ENCODE peak calls at places on chromosomes 16 and 17, in five cellular contexts. G is fibroblast of mammary gland, J is glutamatergic neuron, U is fibroblast of pulmonary artery, I is type B pancreatic cell. M is an unnamed sample.

GRCh38 chr17:78722101-78722761 is 59.8 kb downstream of the CYTH1 start:
- DNase-seq in I (no peak), J (peak; percentile 54), U (no peak), G (no peak), M (no peak)

GRCh38 chr16:80107900-80108299 is 432.9 kb upstream of the DYNLRB2 start:
- DNase-seq in U (no peak), J (no peak), G (peak; percentile 5), I (no peak), M (no peak)

GRCh38 chr17:83076930-83077329 is 2.5 kb upstream of the METRNL start:
- DNase-seq in G (no peak), U (no peak), J (no peak), I (no peak), M (no peak)

GRCh38 chr16:22912654-22913053 is 98.7 kb downstream of the HS3ST2 start:
- DNase-seq in J (no peak), G (no peak), U (no peak), I (no peak), M (no peak)

GRCh38 chr17:72119963-72120877 is 600 bp upstream of the SOX9 start:
- DNase-seq in U (peak; percentile 77), J (peak; percentile 45), I (no peak), G (peak; percentile 76), M (no peak)

GRCh38 chr17:21289902-21290571 is 5.5 kb downstream of the MAP2K3 start:
- DNase-seq in U (no peak), G (no peak), I (no peak), J (no peak), M (no peak)

GRCh38 chr17:51516924-51517323 is 256.6 kb downstream of the UTP18 start:
- DNase-seq in I (no peak), J (no peak), U (no peak), G (no peak), M (no peak)

GRCh38 chr17:75557075-75557851 is 30.3 kb upstream of the MYO15B start:
- DNase-seq in G (peak; percentile 15), J (no peak), I (no peak), U (peak; percentile 21), M (no peak)

GRCh38 chr16:30352488-30353401 is 2.4 kb downstream of the CD2BP2 start:
- DNase-seq in I (no peak), G (no peak), J (no peak), U (no peak), M (no peak)

GRCh38 chr16:22139008-22139407 is 23.3 kb upstream of the SDR42E2 start:
- DNase-seq in I (no peak), G (no peak), U (no peak), J (no peak), M (no peak)

GRCh38 chr17:63454915-63455314 is 8.8 kb upstream of the CYB561 start:
- DNase-seq in J (no peak), G (no peak), I (no peak), U (no peak), M (no peak)

GRCh38 chr16:593807-594206 is 3.9 kb downstream of the RAB40C start:
- DNase-seq in G (no peak), U (no peak), I (no peak), J (no peak), M (no peak)

GRCh38 chr16:75244844-75245758 is 6.3 kb downstream of the BCAR1 start:
- DNase-seq in J (no peak), I (no peak), U (peak; percentile 98), G (peak; percentile 93), M (peak; percentile 94)

GRCh38 chr17:49845210-49845782 is 2.6 kb downstream of the TAC4 start:
- DNase-seq in G (no peak), I (no peak), U (no peak), J (no peak), M (no peak)

GRCh38 chr16:28163699-28164584 is 47.8 kb downstream of the XPO6 start:
- DNase-seq in J (no peak), U (peak; percentile 89), I (no peak), G (peak; percentile 70), M (no peak)

GRCh38 chr17:45291170-45291805 is 25.5 kb downstream of the MAP3K14 start:
- DNase-seq in I (no peak), G (no peak), J (no peak), U (no peak), M (no peak)

GRCh38 chr17:7636192-7636591 is 6.3 kb downstream of the SHBG start:
- DNase-seq in U (no peak), G (no peak), J (no peak), I (no peak), M (no peak)

GRCh38 chr17:7631398-7632380 is 1.8 kb downstream of the SHBG start:
- DNase-seq in G (no peak), U (no peak), J (no peak), I (no peak), M (no peak)

GRCh38 chr17:7632492-7632894 is 2.6 kb downstream of the SHBG start:
- DNase-seq in J (no peak), G (peak; percentile 65), U (peak; percentile 73), I (no peak), M (no peak)

GRCh38 chr17:7633093-7633492 is 3.2 kb downstream of the SHBG start:
- DNase-seq in I (no peak), U (no peak), G (no peak), J (no peak), M (no peak)

DNA sequence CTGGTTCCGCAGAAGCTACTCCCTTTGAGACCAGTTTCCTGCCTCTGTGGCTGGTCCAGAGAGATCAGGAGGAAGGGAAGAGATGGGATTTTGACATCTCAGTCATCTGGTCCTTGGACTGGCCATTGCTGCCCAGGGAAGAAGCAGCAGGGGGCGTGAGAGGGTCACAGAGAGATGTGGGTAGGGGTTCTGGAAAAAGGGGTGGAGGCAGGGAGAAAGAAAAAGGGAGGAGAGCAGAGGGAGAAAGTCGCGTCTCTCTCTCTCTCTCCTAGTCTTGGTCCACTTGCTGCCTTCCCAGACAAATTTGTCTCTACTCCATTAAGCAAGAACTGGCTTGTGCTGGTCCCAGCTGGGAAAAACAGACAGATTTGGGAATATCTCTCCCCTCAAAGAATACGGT is 4.4 kb downstream of the SHBG start:
- DNase-seq in I (no peak), G (peak; percentile 49), J (peak; percentile 90), U (peak; percentile 64), M (no peak)
- TF ChIP-seq CTCF in I (peak; percentile 75), G (peak; percentile 66), J (peak; percentile 57), U (peak; percentile 77), M (peak; percentile 63)

GRCh38 chr16:88787579-88788314 is 2.7 kb upstream of the PIEZO1 start:
- DNase-seq in I (no peak), U (no peak), G (no peak), J (no peak), M (no peak)

GRCh38 chr16:88784074-88784855 is 755 bp downstream of the PIEZO1 start:
- DNase-seq in J (peak; percentile 60), I (no peak), U (peak; percentile 83), G (peak; percentile 72), M (no peak)

GRCh38 chr16:88783391-88784073 is 1.5 kb downstream of the PIEZO1 start:
- DNase-seq in I (no peak), J (peak; percentile 14), U (no peak), G (no peak), M (no peak)

GRCh38 chr16:88784856-88785105 is 239 bp downstream of the PIEZO1 start:
- DNase-seq in G (no peak), J (no peak), U (no peak), I (no peak), M (no peak)

GRCh38 chr16:88785106-88785924 is at the start of gene PIEZO1:
- DNase-seq in G (no peak), U (peak; percentile 63), I (no peak), J (no peak), M (no peak)
- TF ChIP-seq CTCF in G (peak; percentile 45), U (peak; percentile 46), I (peak; percentile 78), J (peak; percentile 44), M (peak; percentile 77)

DNA sequence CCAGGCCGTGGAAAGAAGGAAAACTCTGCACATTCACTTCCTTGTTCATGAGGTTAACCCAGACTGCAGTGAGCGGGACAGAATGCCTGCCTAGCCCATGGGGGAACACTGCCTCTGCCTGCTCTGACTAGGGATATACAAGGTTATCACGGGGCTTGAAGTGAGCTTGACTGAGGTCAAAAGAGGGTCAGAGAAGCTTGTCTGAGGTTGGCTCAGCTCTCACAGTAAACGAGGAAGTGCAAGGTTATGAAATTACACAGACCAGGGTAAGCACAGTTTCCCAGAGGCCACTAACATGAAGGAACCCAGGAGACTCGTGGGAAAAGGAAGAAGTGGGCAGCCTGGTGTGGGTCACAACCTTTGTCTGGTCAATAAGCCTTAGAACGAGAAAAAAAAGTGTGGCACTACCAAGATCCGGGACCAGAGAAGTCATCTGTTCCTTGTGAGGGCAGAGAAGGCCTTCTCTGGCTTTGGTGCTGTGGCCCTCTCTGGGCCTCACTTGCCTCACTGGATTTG is 28.8 kb downstream of the HIC1 start:
- DNase-seq in J (no peak), U (no peak), G (peak; percentile 25), I (no peak), M (no peak)
- TF ChIP-seq CTCF in J (no peak), U (no peak), G (no peak), I (no peak), M (no peak)

DNA sequence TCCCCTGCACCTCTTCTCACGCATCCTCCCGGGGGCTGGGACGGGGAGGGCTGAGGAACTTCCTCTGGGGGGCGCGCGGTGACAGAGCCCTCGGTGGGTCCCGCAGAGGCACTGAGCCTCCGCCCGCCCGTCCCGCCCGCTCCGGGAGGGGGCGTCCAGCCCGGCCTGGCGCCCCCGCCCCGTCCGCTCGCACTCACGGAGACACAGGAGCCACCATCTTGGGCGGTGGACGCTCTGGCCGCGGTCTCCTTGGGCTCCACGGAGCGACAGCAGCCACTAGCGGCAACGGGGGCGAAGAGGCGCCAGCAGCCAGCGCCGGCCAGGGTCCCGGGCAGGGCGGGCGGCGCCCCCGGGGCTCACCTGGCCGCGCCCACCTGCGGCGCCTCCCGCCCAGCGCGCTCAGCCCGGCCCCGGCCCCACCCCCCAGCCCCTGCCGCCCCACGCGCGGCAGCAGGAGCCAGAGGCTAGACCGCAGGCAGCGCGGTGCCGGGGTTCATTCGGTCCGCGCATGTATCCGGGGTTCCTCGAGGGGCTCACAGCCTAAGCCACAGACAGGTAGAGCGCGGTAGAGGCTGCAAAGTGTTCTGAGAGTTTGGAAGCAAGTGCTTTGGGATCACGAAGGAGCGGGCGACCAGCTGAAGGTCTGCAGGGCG is at the start of gene C17orf113:
- DNase-seq in G (peak; percentile 6), U (peak; percentile 22), J (peak; percentile 80), I (no peak), M (no peak)
- TF ChIP-seq CTCF in G (peak; percentile 14), U (no peak), J (peak; percentile 32), I (peak; percentile 58), M (no peak)

DNA sequence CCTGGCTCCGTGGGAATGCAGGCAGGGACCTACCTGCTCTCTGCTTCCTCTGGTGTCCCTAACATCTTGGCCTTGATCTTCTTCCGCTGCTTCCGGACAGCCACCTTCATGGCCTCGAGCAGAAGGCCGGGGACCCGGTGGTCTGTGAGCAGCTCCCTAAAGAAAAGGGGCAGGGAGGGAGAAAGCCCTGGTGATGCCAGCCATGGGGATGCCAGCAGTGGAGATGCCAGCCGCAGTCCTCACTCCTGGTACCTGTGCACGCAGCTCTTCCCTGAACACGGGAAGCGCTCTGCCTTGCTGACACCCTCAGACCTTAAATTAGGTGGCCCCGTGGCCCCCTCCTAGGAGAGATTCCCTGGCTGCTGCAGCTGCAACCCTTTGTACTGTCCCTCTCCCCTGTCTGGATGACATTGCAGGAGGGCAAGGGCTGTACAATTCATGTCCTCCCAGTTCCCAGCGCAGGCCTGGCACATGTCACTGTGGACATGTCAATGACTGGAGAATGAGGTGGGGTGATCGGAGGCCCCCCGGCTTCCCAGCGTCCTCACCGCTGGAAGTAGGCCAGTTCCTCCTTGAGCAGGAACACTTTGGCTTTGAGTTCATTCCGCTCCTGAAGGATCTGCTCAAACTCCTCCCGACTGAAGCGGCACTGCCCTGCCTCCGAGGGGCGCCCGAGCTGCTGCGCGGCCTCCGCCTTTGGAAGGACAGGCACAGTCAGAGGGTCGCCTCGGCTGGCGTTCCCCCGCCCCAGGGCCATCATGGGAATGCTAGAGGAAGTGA is 1.7 kb downstream of the RILP start:
- DNase-seq in J (peak; percentile 59), G (no peak), U (peak; percentile 25), I (peak; percentile 72), M (no peak)
- TF ChIP-seq CTCF in J (no peak), G (peak; percentile 12), U (peak; percentile 12), I (no peak), M (no peak)

GRCh38 chr17:69723741-69724140 is 309.2 kb downstream of the MAP2K6 start:
- DNase-seq in U (peak; percentile 21), J (no peak), G (peak; percentile 15), I (no peak), M (no peak)
- TF ChIP-seq CTCF in U (peak; percentile 22), J (no peak), G (peak; percentile 11), I (no peak), M (peak; percentile 16)

M was measured in HFF-Myc.